ENCODE peak calls at places on chromosomes 7 and 10, in four cellular contexts. S is astrocyte of the cerebellum, D is A549, I is PC-3. M is an unnamed sample.

GRCh38 chr7:117686311-117686935 is 186.8 kb downstream of the CTTNBP2 start:
- DNase-seq in S (no peak), D (no peak), I (no peak), M (no peak)

GRCh38 chr7:37571806-37572205 is 111.8 kb upstream of the GPR141 start:
- DNase-seq in S (no peak), D (no peak), I (no peak), M (no peak)

GRCh38 chr7:116810267-116811116 is 51.9 kb upstream of the CAPZA2 start:
- DNase-seq in S (no peak), D (no peak), I (peak), M (no peak)

GRCh38 chr10:103157246-103157645 is 35.8 kb downstream of the NT5C2 start:
- DNase-seq in S (no peak), D (no peak), I (no peak), M (no peak)

GRCh38 chr7:30789334-30789711 is 18.1 kb downstream of the MINDY4 start:
- DNase-seq in S (no peak), D (no peak), I (peak), M (no peak)

GRCh38 chr10:122306744-122307143 is 35.6 kb downstream of the BTBD16 start:
- DNase-seq in S (no peak), D (no peak), I (no peak), M (no peak)

GRCh38 chr10:32893431-32893830 is 64.6 kb downstream of the ITGB1 start:
- DNase-seq in S (no peak), D (no peak), I (peak), M (no peak)

GRCh38 chr10:92575961-92576360 is 2.1 kb upstream of the IDE start:
- DNase-seq in S (no peak), D (no peak), I (peak), M (no peak)

GRCh38 chr7:140506788-140507464 is 27.6 kb upstream of the MKRN1 start:
- DNase-seq in S (peak), D (no peak), I (no peak), M (no peak)

GRCh38 chr7:1418505-1419309 is 40.6 kb downstream of the MICALL2 start:
- DNase-seq in S (no peak), D (peak), I (peak), M (no peak)

GRCh38 chr7:1883031-1883761 is 213.1 kb downstream of the ELFN1 start:
- DNase-seq in S (peak), D (peak), I (peak), M (no peak)

GRCh38 chr10:124353896-124354295 is 64.8 kb downstream of the OAT start:
- DNase-seq in S (no peak), D (no peak), I (no peak), M (no peak)

GRCh38 chr10:124354411-124355382 is 64.0 kb downstream of the OAT start:
- DNase-seq in S (no peak), D (peak), I (no peak), M (no peak)

GRCh38 chr10:124359336-124359832 is 59.3 kb downstream of the OAT start:
- DNase-seq in S (no peak), D (no peak), I (peak), M (no peak)

GRCh38 chr10:124356706-124357582 is 61.8 kb downstream of the OAT start:
- DNase-seq in S (no peak), D (no peak), I (peak), M (no peak)

DNA sequence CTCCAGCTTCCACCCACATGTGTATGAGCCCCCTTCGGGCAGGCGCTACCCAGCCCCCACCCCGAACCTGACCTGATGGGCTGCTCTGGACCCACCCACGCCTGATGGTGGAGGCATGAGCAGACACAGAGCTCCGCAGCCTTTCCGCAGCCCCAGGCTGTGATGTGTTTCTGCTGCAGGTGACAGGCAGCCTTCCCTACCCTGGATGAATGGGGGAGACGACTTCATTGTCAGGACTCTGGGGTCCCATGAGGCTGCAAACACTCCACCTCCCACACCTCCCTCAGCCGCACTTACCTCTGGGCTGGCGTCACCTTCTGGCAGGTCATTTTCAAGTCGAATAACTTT is 61.2 kb downstream of the OAT start:
- DNase-seq in S (no peak), D (no peak), I (no peak), M (no peak)
- TF ChIP-seq CTCF in S (no peak), D (no peak), I (no peak), M (no peak)

DNA sequence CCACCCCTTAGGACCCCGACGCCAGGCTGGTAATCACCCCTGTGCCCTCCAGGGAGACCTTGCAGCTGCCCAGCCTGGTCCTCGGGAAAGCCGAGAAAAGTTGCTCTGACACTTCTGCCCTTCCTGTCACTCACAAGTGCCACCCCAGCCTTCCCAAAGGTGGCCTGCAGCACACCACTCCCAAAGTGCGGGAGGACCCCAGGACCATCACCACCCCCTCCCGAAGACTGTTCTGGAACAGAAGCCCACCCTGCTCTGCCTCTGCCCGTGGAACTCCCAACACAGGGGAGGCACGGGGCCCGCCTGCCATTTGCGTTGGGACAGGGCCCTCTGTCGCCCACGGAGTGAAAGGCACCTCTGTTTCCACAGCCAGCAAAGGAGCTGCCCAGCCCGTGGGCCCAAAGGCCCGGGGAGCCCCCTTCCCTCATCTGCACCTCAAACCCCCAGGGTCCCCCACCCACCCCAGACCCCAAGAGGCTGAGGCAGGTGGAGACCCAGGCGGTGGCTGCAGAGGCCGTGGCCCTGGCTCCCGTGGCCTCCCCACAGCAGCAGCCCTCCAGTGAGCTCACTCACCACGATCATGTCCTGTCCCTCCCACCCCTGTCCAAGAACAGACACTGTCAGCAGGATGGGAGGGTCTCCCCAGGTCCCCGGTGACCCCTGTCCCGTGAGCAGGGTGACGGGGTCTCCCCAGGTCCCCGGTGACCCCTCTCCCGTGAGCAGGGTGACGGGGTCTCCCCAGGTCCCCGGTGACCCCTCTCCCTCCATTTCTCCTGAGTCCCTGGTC is 47.8 kb upstream of the PPP2R2D start:
- DNase-seq in S (no peak), D (no peak), I (no peak), M (no peak)
- TF ChIP-seq CTCF in S (no peak), D (no peak), I (no peak), M (no peak)

GRCh38 chr7:22300839-22301238 is 56.1 kb downstream of the RAPGEF5 start:
- DNase-seq in S (no peak), D (no peak), I (no peak), M (no peak)

GRCh38 chr7:22295402-22296264 is 61.3 kb downstream of the RAPGEF5 start:
- DNase-seq in S (no peak), D (no peak), I (no peak), M (no peak)

GRCh38 chr7:22292519-22292918 is 64.4 kb downstream of the RAPGEF5 start:
- DNase-seq in S (no peak), D (no peak), I (no peak), M (no peak)

GRCh38 chr7:22296265-22296566 is 60.7 kb downstream of the RAPGEF5 start:
- DNase-seq in S (no peak), D (no peak), I (no peak), M (no peak)

GRCh38 chr7:22296916-22297315 is 60.0 kb downstream of the RAPGEF5 start:
- DNase-seq in S (no peak), D (no peak), I (peak), M (no peak)
- TF ChIP-seq CTCF in S (peak), D (no peak), I (peak), M (no peak)

DNA sequence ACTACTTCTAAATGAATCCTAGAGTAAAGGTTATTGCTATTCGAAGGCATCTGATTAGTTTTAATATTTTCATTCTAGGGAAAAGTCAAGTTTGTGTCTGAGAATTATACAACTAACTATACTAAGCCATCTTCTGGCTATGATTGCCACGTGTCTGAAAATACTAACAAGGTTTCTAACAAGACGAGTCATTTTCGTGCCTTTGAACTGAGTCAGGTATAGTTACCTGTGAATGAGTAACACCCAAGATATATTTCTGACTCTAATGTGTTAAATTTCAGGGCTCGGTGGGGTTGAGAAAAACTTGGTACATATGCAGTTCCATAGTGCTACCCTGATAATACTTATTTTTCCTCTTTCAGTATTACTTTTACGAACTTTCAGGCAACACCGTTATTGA is 35.5 kb downstream of the TASOR2 start:
- DNase-seq in S (no peak), D (no peak), I (no peak), M (no peak)
- TF ChIP-seq CTCF in S (no peak), D (no peak), I (no peak), M (no peak)

DNA sequence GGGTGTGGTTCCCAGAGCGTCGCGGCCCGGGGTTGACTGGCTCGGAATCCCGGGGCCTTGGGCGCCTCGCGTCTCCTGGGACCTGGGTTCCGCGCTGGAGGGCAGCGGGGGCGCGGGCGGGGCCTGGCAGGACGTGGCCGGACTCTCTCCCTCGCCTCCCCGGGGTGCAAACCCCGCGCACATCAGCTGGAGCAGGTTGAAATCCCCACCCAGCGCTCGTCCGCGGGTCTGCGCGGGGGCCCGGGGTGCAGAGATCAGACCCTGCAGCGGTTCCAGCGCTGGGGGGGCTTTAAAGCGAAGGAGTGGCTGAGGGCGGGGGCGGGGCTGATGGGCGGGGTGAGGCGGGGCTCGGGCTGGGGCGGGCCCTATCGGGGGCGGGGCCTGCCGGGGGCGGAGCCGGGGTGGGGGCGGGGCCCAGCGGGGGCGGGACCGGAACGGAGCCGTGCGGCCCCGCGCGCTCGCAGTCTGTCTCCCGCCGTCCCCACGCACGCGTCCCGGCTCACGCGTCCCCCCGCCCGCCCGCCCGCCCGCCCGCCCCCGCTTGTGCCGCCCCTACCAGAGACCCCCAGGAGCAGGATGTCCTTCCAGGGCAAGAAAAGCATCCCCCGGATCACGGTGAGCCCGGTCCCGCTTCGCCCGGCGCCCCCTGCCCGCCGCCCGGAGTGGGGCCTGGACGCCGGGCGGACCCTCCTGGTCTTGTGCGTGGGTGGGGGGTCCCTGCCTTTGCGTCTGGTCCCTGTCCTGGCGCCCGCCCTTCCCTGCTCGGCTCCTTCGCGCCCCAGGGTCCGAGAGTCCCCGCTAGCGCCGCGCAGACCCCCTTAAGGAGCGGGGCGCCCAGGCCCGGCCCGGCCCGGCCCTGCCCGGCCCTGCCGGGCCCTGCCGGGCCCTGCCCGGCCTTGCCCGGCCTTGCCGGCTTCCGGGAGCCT is at the start of gene DPYSL4:
- DNase-seq in S (no peak), D (peak), I (peak), M (no peak)
- TF ChIP-seq CTCF in S (no peak), D (no peak), I (no peak), M (no peak)

DNA sequence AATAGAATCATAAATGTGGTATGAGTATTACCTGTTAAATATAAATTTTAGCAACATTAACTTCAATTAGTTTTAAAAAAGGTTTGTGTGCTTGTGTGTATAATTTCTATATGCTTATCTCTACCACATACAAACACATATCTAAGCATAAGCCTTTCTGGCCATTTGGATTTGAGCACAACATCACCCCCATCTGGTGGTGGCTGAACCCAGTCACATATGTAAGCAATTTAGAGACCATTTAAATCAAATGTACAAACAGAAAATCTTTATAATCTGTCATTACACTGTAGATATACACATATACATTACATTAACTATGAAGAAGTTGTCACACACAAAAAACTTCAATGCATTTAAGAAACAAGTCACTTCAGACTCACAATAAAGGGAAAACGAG is 31.7 kb downstream of the GPR22 start:
- DNase-seq in S (peak), D (peak), I (peak), M (no peak)
- TF ChIP-seq CTCF in S (peak), D (peak), I (peak), M (peak)

GRCh38 chr10:31623466-31623865 is 304.4 kb downstream of the ZEB1 start:
- DNase-seq in S (no peak), D (no peak), I (no peak), M (no peak)

GRCh38 chr10:31619410-31620095 is 300.5 kb downstream of the ZEB1 start:
- DNase-seq in S (no peak), D (no peak), I (no peak), M (no peak)

GRCh38 chr10:31620236-31621151 is 301.5 kb downstream of the ZEB1 start:
- DNase-seq in S (peak), D (peak), I (no peak), M (no peak)

GRCh38 chr10:31621733-31622132 is 302.7 kb downstream of the ZEB1 start:
- DNase-seq in S (no peak), D (no peak), I (no peak), M (no peak)

DNA sequence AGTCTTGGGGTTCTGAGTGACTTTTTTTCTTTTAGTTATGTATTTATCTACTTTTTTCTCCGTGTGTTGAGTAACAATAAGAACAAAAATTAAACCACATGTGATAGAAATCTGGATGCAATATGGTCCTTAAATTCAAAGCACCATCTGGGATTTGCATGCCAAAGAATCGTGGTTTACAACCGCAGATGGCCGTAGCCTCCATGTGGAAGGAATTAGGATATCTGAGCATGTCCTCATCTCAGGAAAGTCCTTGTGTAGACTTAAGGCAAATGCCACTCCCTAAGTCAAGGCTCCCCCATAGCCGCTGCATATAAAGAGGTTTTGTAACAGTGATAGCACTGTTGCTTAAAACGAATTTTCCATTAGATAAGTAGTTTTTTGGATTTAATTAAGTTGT is 304.0 kb downstream of the ZEB1 start:
- DNase-seq in S (peak), D (no peak), I (no peak), M (no peak)
- TF ChIP-seq CTCF in S (peak), D (no peak), I (no peak), M (no peak)

GRCh38 chr7:124724079-124724478 is 41.5 kb downstream of the GPR37 start:
- DNase-seq in S (no peak), D (no peak), I (no peak), M (no peak)

GRCh38 chr7:124724516-124725192 is 40.9 kb downstream of the GPR37 start:
- DNase-seq in S (no peak), D (no peak), I (no peak), M (no peak)

GRCh38 chr7:124722292-124722691 is 43.3 kb downstream of the GPR37 start:
- DNase-seq in S (no peak), D (no peak), I (peak), M (no peak)

GRCh38 chr7:124720195-124720594 is 45.4 kb downstream of the GPR37 start:
- DNase-seq in S (peak), D (no peak), I (peak), M (no peak)

DNA sequence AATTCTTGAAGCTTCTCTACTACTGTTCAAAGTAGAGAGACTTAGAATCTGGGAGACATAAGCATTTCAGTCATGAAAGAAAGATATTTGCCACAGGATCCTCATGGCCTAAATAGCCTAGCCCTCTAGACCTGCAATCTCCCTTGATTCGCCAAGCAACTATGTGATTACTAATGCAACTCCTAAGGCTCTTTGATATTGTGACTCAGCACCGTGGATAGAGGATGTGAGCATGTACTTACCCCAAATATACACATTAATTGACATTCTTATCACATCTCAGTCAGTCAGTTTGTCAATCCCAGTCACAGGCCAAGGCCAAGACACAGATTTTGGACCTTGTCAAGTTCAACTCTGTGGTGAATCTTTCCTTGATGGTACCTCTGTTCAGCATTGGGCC is 42.6 kb downstream of the GPR37 start:
- DNase-seq in S (peak), D (peak), I (peak), M (no peak)
- TF ChIP-seq CTCF in S (no peak), D (no peak), I (no peak), M (no peak)

GRCh38 chr7:105013818-105014724 is at the start of gene KMT2E:
- DNase-seq in S (peak), D (peak), I (peak), M (peak)
- TF ChIP-seq CTCF in S (no peak), D (no peak), I (no peak), M (no peak)